ENCODE peak calls at places on chromosomes 2 and 18, in five cellular contexts. O, S, Y, B and K are unnamed samples.

GRCh38 chr2:15730545-15731212 is 139.0 kb downstream of the DDX1 start:
- DNase-seq in O (peak), B (peak), Y (peak), S (peak), K (no peak)

GRCh38 chr2:9074930-9075329 is 71.4 kb upstream of the MBOAT2 start:
- DNase-seq in O (no peak), S (no peak), Y (no peak), B (no peak), K (no peak)

GRCh38 chr2:126656311-126657145 is 570 bp downstream of the GYPC start:
- DNase-seq in S (peak), B (peak), O (no peak), Y (peak), K (peak)

GRCh38 chr2:128422571-128422970 is 103.9 kb upstream of the HS6ST1 start:
- DNase-seq in B (peak), S (no peak), O (no peak), Y (no peak), K (peak)

GRCh38 chr2:8145385-8145784 is 536.5 kb upstream of the ID2 start:
- DNase-seq in O (no peak), B (no peak), S (no peak), Y (no peak), K (no peak)

GRCh38 chr2:133780099-133780996 is 212.1 kb upstream of the NCKAP5 start:
- DNase-seq in S (no peak), B (peak), O (no peak), Y (no peak), K (peak)

GRCh38 chr2:63790491-63790890 is 51.2 kb upstream of the UGP2 start:
- DNase-seq in Y (no peak), B (peak), O (no peak), S (no peak), K (no peak)

GRCh38 chr2:95698166-95698565 is 106.4 kb downstream of the TRIM43 start:
- DNase-seq in O (no peak), S (no peak), B (no peak), Y (no peak), K (no peak)

GRCh38 chr18:44679912-44680270 is 797 bp upstream of the SETBP1 start:
- DNase-seq in B (peak), O (no peak), Y (peak), S (peak), K (peak)

GRCh38 chr2:9205963-9206948 is at the start of gene ASAP2:
- DNase-seq in Y (peak), O (no peak), S (peak), B (peak), K (peak)

GRCh38 chr2:239240480-239240881 is 160.3 kb downstream of the HDAC4 start:
- DNase-seq in S (peak), O (no peak), B (no peak), Y (peak), K (no peak)

GRCh38 chr2:190881480-190882326 is 1.1 kb downstream of the GLS start:
- DNase-seq in Y (peak), O (peak), S (peak), B (peak), K (peak)

GRCh38 chr2:37156071-37156856 is 516 bp downstream of the EIF2AK2 start:
- DNase-seq in Y (peak), S (peak), B (peak), O (no peak), K (peak)

GRCh38 chr18:815353-815752 is 3.3 kb upstream of the YES1 start:
- DNase-seq in O (no peak), Y (no peak), B (no peak), S (no peak), K (no peak)

GRCh38 chr2:199085201-199085750 is 372.5 kb downstream of the SATB2 start:
- DNase-seq in S (no peak), B (peak), O (no peak), Y (no peak), K (no peak)

GRCh38 chr2:233798335-233799086 is 20.4 kb downstream of the MROH2A start:
- DNase-seq in B (no peak), O (no peak), S (no peak), Y (no peak), K (no peak)

GRCh38 chr2:233847248-233847898 is 7.0 kb downstream of the HJURP start:
- DNase-seq in B (no peak), Y (no peak), S (no peak), O (no peak), K (no peak)

GRCh38 chr2:173568054-173568453 is 213.4 kb downstream of the CDCA7 start:
- DNase-seq in S (no peak), O (no peak), B (peak), Y (no peak), K (peak)

GRCh38 chr2:197092431-197092830 is 165.9 kb upstream of the PGAP1 start:
- DNase-seq in B (peak), S (peak), O (no peak), Y (no peak), K (no peak)

GRCh38 chr2:221779614-221780067 is 207.5 kb upstream of the EPHA4 start:
- DNase-seq in O (no peak), B (peak), S (peak), Y (no peak), K (no peak)

GRCh38 chr18:28178720-28179119 is 1.8 kb upstream of the CDH2 start:
- DNase-seq in Y (no peak), B (no peak), S (no peak), O (no peak), K (no peak)

GRCh38 chr2:240465765-240466578 is 30.5 kb downstream of the GPC1 start:
- DNase-seq in O (no peak), Y (peak), B (no peak), S (peak), K (no peak)

GRCh38 chr18:63897072-63897471 is 9.6 kb downstream of the SERPINB2 start:
- DNase-seq in S (no peak), O (no peak), Y (no peak), B (no peak), K (no peak)

GRCh38 chr2:138518860-138519259 is 17.3 kb downstream of the SPOPL start:
- DNase-seq in Y (no peak), B (no peak), O (no peak), S (no peak), K (no peak)

GRCh38 chr2:138514173-138514572 is 12.6 kb downstream of the SPOPL start:
- DNase-seq in Y (no peak), B (no peak), S (no peak), O (no peak), K (no peak)

GRCh38 chr2:138515084-138515483 is 13.5 kb downstream of the SPOPL start:
- DNase-seq in O (no peak), B (peak), S (no peak), Y (no peak), K (no peak)

GRCh38 chr2:138512672-138513071 is 11.1 kb downstream of the SPOPL start:
- DNase-seq in Y (no peak), S (no peak), B (peak), O (no peak), K (no peak)

DNA sequence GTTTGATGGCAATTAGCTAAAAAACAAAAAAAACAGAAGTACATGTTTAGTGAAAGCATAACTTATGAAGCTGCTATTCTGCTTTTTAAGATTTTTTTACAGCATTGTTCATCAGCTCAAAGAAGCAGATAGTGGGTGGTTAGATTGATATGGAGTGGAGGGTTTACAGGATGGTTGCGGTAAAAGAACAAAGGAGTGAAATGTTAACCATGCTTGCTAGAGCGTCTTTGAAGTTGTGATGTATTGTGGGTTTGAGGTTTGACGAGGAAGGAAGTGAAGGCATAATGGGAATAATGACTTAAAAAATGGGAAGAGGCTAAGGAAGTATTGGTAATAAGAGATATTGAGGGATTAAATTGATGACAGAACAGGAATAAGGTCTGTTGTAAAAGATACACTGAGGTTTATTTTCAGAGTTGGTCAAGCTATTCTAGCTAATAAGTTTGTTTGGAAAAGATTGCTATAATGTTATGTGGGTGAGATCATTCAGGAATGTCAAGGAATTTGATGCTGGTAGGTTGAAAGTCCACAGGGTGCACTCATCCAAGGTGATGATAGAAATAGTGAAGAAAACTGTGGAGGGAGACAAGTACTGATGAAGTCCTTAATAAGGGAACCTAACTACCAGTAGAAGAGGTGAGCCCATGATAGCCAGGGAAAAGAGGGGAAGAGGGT is 14.6 kb downstream of the SPOPL start:
- DNase-seq in O (no peak), Y (no peak), S (no peak), B (no peak), K (no peak)
- H3K27ac ChIP-seq in O (no peak), Y (no peak), S (no peak), B (no peak), K (no peak)

GRCh38 chr2:172087191-172087779 is 2.0 kb downstream of the DLX1 start:
- DNase-seq in B (no peak), O (no peak), Y (no peak), S (no peak), K (no peak)
- H3K4me3 ChIP-seq in B (no peak), O (peak), Y (no peak), S (no peak), K (no peak)

GRCh38 chr2:3958465-3958864 is 255.1 kb downstream of the DCDC2C start:
- DNase-seq in S (no peak), Y (no peak), O (no peak), B (no peak), K (no peak)

GRCh38 chr2:3958969-3959368 is 255.6 kb downstream of the DCDC2C start:
- DNase-seq in O (no peak), Y (no peak), B (no peak), S (no peak), K (no peak)

GRCh38 chr2:3959372-3959771 is 256.0 kb downstream of the DCDC2C start:
- DNase-seq in B (peak), Y (no peak), S (no peak), O (no peak), K (no peak)

GRCh38 chr2:3956344-3956743 is 253.0 kb downstream of the DCDC2C start:
- DNase-seq in Y (no peak), B (no peak), S (no peak), O (no peak), K (no peak)

GRCh38 chr2:3956892-3957291 is 253.5 kb downstream of the DCDC2C start:
- DNase-seq in O (no peak), B (no peak), Y (no peak), S (no peak), K (no peak)
- H3K27ac ChIP-seq in O (no peak), B (no peak), Y (no peak), S (no peak), K (no peak)

DNA sequence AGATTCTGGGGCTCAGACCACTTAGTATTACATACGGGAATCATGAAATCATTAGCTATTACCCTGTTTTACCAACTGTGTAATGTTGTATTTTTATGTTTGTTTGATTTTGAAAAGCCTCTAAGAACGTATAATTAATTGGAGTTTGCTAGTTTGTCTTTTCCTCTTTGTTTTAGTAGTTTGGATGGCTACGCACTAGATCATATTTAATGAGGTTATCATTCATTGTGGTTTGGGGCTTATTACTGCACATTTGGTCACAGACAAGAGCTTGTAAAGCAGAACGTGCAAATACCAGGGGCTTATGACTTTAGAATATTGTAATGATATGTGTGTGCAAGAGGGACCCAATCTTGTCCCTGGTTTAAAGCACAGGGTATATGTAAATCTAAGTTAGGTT is 10.3 kb downstream of the CABLES1 start:
- DNase-seq in S (no peak), Y (no peak), B (no peak), O (no peak), K (no peak)
- H3K4me3 ChIP-seq in S (no peak), Y (no peak), B (no peak), O (no peak), K (no peak)

DNA sequence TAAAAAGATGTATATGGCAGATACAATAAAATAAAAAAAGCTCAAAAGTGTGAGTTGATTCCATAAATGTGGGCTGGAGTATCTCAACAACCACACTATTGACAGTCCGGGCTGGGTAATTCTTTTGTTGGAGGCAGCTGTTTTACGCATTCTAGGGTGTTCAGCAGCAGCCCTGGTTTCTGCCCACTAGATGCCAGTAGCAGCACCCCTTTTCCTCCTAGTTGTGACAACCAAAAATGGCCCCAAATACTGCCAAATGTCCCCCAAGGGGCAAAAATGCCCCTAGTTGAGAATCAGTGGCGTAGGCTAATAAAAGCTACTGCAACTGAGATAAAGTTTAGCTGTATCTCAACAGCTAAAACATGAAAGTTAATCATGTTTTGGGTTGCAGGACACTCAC is 44.7 kb downstream of the CHMP3 start:
- DNase-seq in Y (no peak), O (no peak), B (peak), S (no peak), K (no peak)
- H3K27ac ChIP-seq in Y (no peak), O (no peak), B (no peak), S (no peak), K (no peak)

GRCh38 chr2:118835739-118836410 is 11.6 kb downstream of the EN1 start:
- DNase-seq in Y (peak), O (no peak), B (no peak), S (no peak), K (no peak)
- H3K4me3 ChIP-seq in Y (peak), O (peak), B (peak), S (peak), K (no peak)

GRCh38 chr2:43246641-43247040 is 20.2 kb upstream of the ZFP36L2 start:
- DNase-seq in O (no peak), B (no peak), Y (no peak), S (no peak), K (no peak)
- H3K27ac ChIP-seq in O (no peak), B (no peak), Y (no peak), S (no peak), K (no peak)

GRCh38 chr2:226849349-226849748 is 13.5 kb downstream of the RHBDD1 start:
- DNase-seq in O (no peak), B (no peak), Y (no peak), S (no peak), K (no peak)
- H3K4me3 ChIP-seq in O (no peak), B (no peak), Y (no peak), S (no peak), K (no peak)

DNA sequence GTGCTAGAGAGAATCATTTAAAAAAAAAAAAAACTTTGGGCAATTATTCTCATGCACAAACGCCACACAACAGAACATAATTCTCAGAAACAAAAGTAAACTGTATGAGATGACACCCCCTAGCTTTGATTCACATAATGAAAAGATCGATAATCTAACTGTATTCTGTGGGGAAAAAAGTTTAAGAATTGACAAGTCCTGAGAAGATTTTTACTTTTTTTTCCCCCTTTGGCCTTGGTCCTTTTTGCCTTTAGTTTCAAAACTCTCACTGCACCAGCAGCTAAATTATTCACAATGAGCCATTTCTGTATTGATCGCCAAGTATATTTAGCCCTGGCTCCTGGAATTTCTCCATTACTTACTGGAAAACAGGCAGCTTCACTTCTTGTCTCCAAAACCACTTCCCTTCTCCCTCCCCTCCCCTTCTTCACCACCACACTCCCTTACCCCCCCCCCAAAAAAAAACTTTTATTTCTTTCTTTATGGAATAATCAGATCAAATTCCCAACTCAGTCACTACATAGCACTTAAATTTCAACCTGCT is 2.0 kb downstream of the IKZF2 start:
- DNase-seq in O (no peak), Y (no peak), S (no peak), B (peak), K (peak)
- H3K27ac ChIP-seq in O (peak), Y (peak), S (peak), B (no peak), K (peak)

GRCh38 chr18:65750421-65751144 is at the start of gene CDH7:
- DNase-seq in B (no peak), O (no peak), S (no peak), Y (peak), K (no peak)
- H3K4me3 ChIP-seq in B (no peak), O (peak), S (no peak), Y (peak), K (no peak)